ENCODE peak calls at places on chromosomes 11 and 22, in six cellular contexts. B is astrocyte of the cerebellum, E is NCI-H774, U is ACHN, R is neural crest cell, V is foreskin fibroblast. Z is an unnamed sample.
A peak's percentile ranks its signal among the peaks of the same experiment; 100 is the strongest.

GRCh38 chr22:46390652-46391301 is 55.3 kb downstream of the TRMU start:
- DNase-seq in R (no peak), B (no peak), E (peak; percentile 0), V (peak; percentile 62), U (no peak), Z (peak; percentile 25)

GRCh38 chr11:72584293-72584921 is 89.8 kb downstream of the PDE2A start:
- DNase-seq in V (peak; percentile 16), U (no peak), E (no peak), B (no peak), R (no peak), Z (no peak)

GRCh38 chr11:111631666-111632039 is 29.4 kb downstream of the SIK2 start:
- DNase-seq in B (peak; percentile 74), R (no peak), U (peak; percentile 55), V (peak; percentile 81), E (no peak), Z (peak; percentile 44)

GRCh38 chr11:46050065-46050464 is 71.2 kb downstream of the PHF21A start:
- DNase-seq in E (no peak), U (peak; percentile 47), B (peak; percentile 90), R (peak; percentile 2), V (peak; percentile 87), Z (peak; percentile 68)

GRCh38 chr11:27471067-27471587 is 1.5 kb downstream of the LGR4 start:
- DNase-seq in V (no peak), R (no peak), E (no peak), U (peak; percentile 25), B (no peak), Z (no peak)

GRCh38 chr11:123624974-123625373 is 29.4 kb downstream of the SCN3B start:
- DNase-seq in V (peak; percentile 35), B (no peak), E (no peak), R (no peak), U (no peak), Z (no peak)

GRCh38 chr11:79352304-79352703 is 88.5 kb downstream of the TENM4 start:
- DNase-seq in B (no peak), R (no peak), E (no peak), V (no peak), U (no peak), Z (no peak)

GRCh38 chr11:117985953-117986887 is at the start of gene IL10RA:
- DNase-seq in U (peak; percentile 80), R (peak; percentile 70), V (peak; percentile 53), E (peak; percentile 75), B (peak; percentile 5), Z (peak; percentile 77)

GRCh38 chr22:33699176-33699575 is 221.1 kb downstream of the LARGE1 start:
- DNase-seq in U (no peak), R (no peak), E (no peak), V (no peak), B (no peak), Z (no peak)

GRCh38 chr22:49260681-49261580 is 566.7 kb downstream of the BRD1 start:
- DNase-seq in R (no peak), V (no peak), B (no peak), E (no peak), U (no peak), Z (no peak)

GRCh38 chr22:24440270-24440717 is 12.9 kb downstream of the ADORA2A start:
- DNase-seq in U (no peak), E (no peak), R (no peak), B (no peak), V (no peak), Z (no peak)

GRCh38 chr22:40010752-40011145 is 16.0 kb downstream of the FAM83F start:
- DNase-seq in E (no peak), V (no peak), R (no peak), U (no peak), B (no peak), Z (no peak)

GRCh38 chr11:59463176-59463575 is 6.4 kb downstream of the OR4D6 start:
- DNase-seq in V (peak; percentile 22), U (no peak), B (no peak), R (no peak), E (no peak), Z (no peak)

GRCh38 chr11:28010001-28010400 is 98.0 kb downstream of the KIF18A start:
- DNase-seq in U (no peak), V (no peak), B (no peak), E (no peak), R (no peak), Z (no peak)

GRCh38 chr11:72003776-72004171 is 5.1 kb downstream of the IL18BP start:
- DNase-seq in E (no peak), R (no peak), V (no peak), U (no peak), B (no peak), Z (no peak)